ENCODE peak calls at places on chromosome 6, in eight cellular contexts. W is RKO; I is OCI-LY7; A is cerebellar cortex; C is AG09309; T is stimulated activated naive B cell treated with anti-CD40 and anti-IgM and Interleukin-4, amounts not matched to agents 10 μg/mL and 1 μg/mL and 100 μg/mL, for 72 hours; S is NB4; O is ACHN. E is an unnamed sample.

GRCh38 chr6:149317656-149318571 is at the start of gene TAB2:
- DNase-seq in O (peak; percentile 40), T (peak; percentile 64), A (no peak), I (peak; percentile 57), C (no peak), S (peak; percentile 72), W (peak; percentile 54), E (peak; percentile 38)

GRCh38 chr6:39266375-39266774 is 37.1 kb upstream of the KCNK5 start:
- DNase-seq in I (no peak), S (no peak), O (no peak), W (no peak), A (no peak), C (no peak), T (no peak), E (no peak)

GRCh38 chr6:65117854-65118409 is 589.1 kb downstream of the EYS start:
- DNase-seq in C (no peak), I (no peak), A (no peak), O (no peak), W (no peak), T (no peak), S (no peak), E (no peak)

GRCh38 chr6:34560366-34561226 is 4.5 kb upstream of the SPDEF start:
- DNase-seq in T (no peak), W (peak; percentile 64), C (no peak), I (no peak), S (peak; percentile 31), A (no peak), O (peak; percentile 12), E (peak; percentile 22)

GRCh38 chr6:42278131-42278853 is 60.6 kb upstream of the MRPS10 start:
- DNase-seq in T (no peak), C (no peak), I (no peak), O (no peak), A (no peak), W (no peak), S (no peak), E (peak; percentile 24)

GRCh38 chr6:39517763-39518162 is 195.3 kb upstream of the KCNK16 start:
- DNase-seq in S (no peak), O (no peak), T (no peak), I (no peak), W (no peak), C (no peak), A (no peak), E (no peak)

GRCh38 chr6:87925373-87926060 is 122.1 kb upstream of the SPACA1 start:
- DNase-seq in O (no peak), I (peak; percentile 81), A (peak; percentile 85), W (no peak), S (no peak), T (peak; percentile 70), C (no peak), E (no peak)

GRCh38 chr6:163745566-163746400 is 331.3 kb downstream of the QKI start:
- DNase-seq in I (no peak), S (no peak), T (no peak), A (no peak), W (peak; percentile 11), O (peak; percentile 85), C (peak; percentile 23), E (peak; percentile 68)

GRCh38 chr6:112595201-112595600 is 248.1 kb downstream of the RFPL4B start:
- DNase-seq in I (no peak), A (no peak), T (no peak), O (no peak), S (no peak), C (no peak), W (no peak), E (no peak)

GRCh38 chr6:91273729-91274128 is 686.9 kb upstream of the MAP3K7 start:
- DNase-seq in I (no peak), T (no peak), O (no peak), S (peak; percentile 72), A (no peak), W (no peak), C (no peak), E (no peak)

GRCh38 chr6:128657181-128657580 is 136.8 kb upstream of the PTPRK start:
- DNase-seq in W (no peak), T (no peak), C (no peak), A (no peak), S (no peak), I (no peak), O (no peak), E (no peak)

GRCh38 chr6:31305674-31306219 is 33.9 kb upstream of the HLA-C start:
- DNase-seq in O (no peak), C (no peak), A (no peak), S (peak; percentile 37), I (no peak), W (peak; percentile 21), T (no peak), E (no peak)

GRCh38 chr6:159693894-159694545 is 979 bp upstream of the SOD2 start:
- DNase-seq in O (peak; percentile 48), W (peak; percentile 14), C (no peak), S (peak; percentile 60), T (peak; percentile 11), A (peak; percentile 49), I (no peak), E (peak; percentile 39)

GRCh38 chr6:44733146-44733545 is 345.6 kb downstream of the CDC5L start:
- DNase-seq in A (no peak), S (no peak), O (no peak), C (no peak), I (no peak), W (no peak), T (no peak), E (no peak)

GRCh38 chr6:127581576-127581975 is 4.6 kb downstream of the C6orf58 start:
- DNase-seq in T (no peak), A (no peak), W (no peak), C (no peak), O (no peak), S (no peak), I (no peak), E (no peak)

GRCh38 chr6:56490994-56491393 is 151.7 kb downstream of the DST start:
- DNase-seq in W (peak; percentile 71), T (no peak), C (no peak), O (peak; percentile 27), I (no peak), S (no peak), A (no peak), E (no peak)

GRCh38 chr6:16146527-16146955 is 17.7 kb downstream of the MYLIP start:
- DNase-seq in O (no peak), S (no peak), I (no peak), A (no peak), W (no peak), C (no peak), T (no peak), E (no peak)

GRCh38 chr6:142566628-142567396 is 265.0 kb downstream of the ADGRG6 start:
- DNase-seq in I (peak; percentile 43), W (peak; percentile 56), T (peak; percentile 29), O (peak; percentile 47), S (peak; percentile 67), C (no peak), A (peak; percentile 39), E (peak; percentile 27)

GRCh38 chr6:46014511-46015118 is 1.0 kb downstream of the CLIC5 start:
- DNase-seq in I (no peak), W (no peak), O (no peak), A (no peak), C (no peak), S (peak; percentile 7), T (no peak), E (peak; percentile 7)

GRCh38 chr6:153130515-153131036 is 506 bp downstream of the RGS17 start:
- DNase-seq in I (no peak), S (no peak), O (peak; percentile 31), W (no peak), T (no peak), C (no peak), A (peak; percentile 17), E (no peak)

GRCh38 chr6:87822011-87822410 is 120.0 kb upstream of the AKIRIN2 start:
- DNase-seq in A (no peak), T (no peak), W (no peak), O (no peak), S (no peak), I (no peak), C (no peak), E (no peak)

GRCh38 chr6:13378669-13379590 is 50.6 kb upstream of the TBC1D7 start:
- DNase-seq in I (peak; percentile 70), C (no peak), A (no peak), O (no peak), W (no peak), S (no peak), T (no peak), E (peak; percentile 39)

GRCh38 chr6:53148684-53149083 is at the start of gene GCM1:
- DNase-seq in C (no peak), W (no peak), O (no peak), I (no peak), S (no peak), T (no peak), A (no peak), E (no peak)

GRCh38 chr6:69164564-69165252 is 529.6 kb downstream of the ADGRB3 start:
- DNase-seq in T (no peak), A (no peak), S (no peak), I (no peak), O (peak; percentile 37), C (no peak), W (peak; percentile 45), E (peak; percentile 1)

GRCh38 chr6:109076421-109076820 is 18.2 kb downstream of the SESN1 start:
- DNase-seq in O (no peak), S (no peak), T (no peak), C (no peak), I (no peak), A (peak; percentile 60), W (no peak), E (no peak)

GRCh38 chr6:52416629-52417151 is 3.5 kb upstream of the EFHC1 start:
- DNase-seq in T (peak; percentile 36), S (peak; percentile 69), C (peak; percentile 51), O (peak; percentile 63), W (peak; percentile 55), A (peak; percentile 79), I (peak; percentile 80), E (peak; percentile 58)

GRCh38 chr6:130050230-130050629 is 31.8 kb downstream of the L3MBTL3 start:
- DNase-seq in W (no peak), O (no peak), I (no peak), C (peak; percentile 59), T (no peak), S (no peak), A (no peak), E (no peak)